ENCODE peak calls at places on chromosomes 4 and X, in nine cellular contexts. One of them, this sample, is unnamed.

GRCh38 chr4:115334736-115335411 is 221.5 kb upstream of the NDST4 start:
- DNase-seq in endothelial cell of umbilical vein: no peak
- DNase-seq in lower leg skin: no peak
- DNase-seq in testis: no peak
- DNase-seq in tibial nerve: no peak
- DNase-seq in GM12891: no peak
- DNase-seq in Peyer's patch: no peak
- DNase-seq in uterus: no peak
- DNase-seq in IMR-90: no peak
- DNase-seq in this sample: no peak

GRCh38 chr4:41172772-41173171 is 41.6 kb downstream of the APBB2 start:
- DNase-seq in tibial nerve: no peak
- DNase-seq in testis: no peak
- DNase-seq in endothelial cell of umbilical vein: no peak
- DNase-seq in lower leg skin: no peak
- DNase-seq in uterus: no peak
- DNase-seq in IMR-90: no peak
- DNase-seq in Peyer's patch: no peak
- DNase-seq in GM12891: no peak
- DNase-seq in this sample: no peak

GRCh38 chr4:12844111-12844510 is 640.0 kb downstream of the RAB28 start:
- DNase-seq in tibial nerve: no peak
- DNase-seq in lower leg skin: no peak
- DNase-seq in IMR-90: no peak
- DNase-seq in testis: no peak
- DNase-seq in GM12891: no peak
- DNase-seq in uterus: no peak
- DNase-seq in Peyer's patch: no peak
- DNase-seq in endothelial cell of umbilical vein: no peak
- DNase-seq in this sample: no peak

GRCh38 chrX:155148724-155149537 is 67.3 kb upstream of the VBP1 start:
- DNase-seq in IMR-90: peak; percentile 11
- DNase-seq in tibial nerve: peak; percentile 37
- DNase-seq in testis: peak; percentile 60
- DNase-seq in Peyer's patch: no peak
- DNase-seq in lower leg skin: no peak
- DNase-seq in uterus: no peak
- DNase-seq in GM12891: no peak
- DNase-seq in endothelial cell of umbilical vein: peak; percentile 20
- DNase-seq in this sample: peak; percentile 49

GRCh38 chrX:24301060-24301459 is 12.8 kb downstream of the SUPT20HL2 start:
- DNase-seq in testis: no peak
- DNase-seq in Peyer's patch: no peak
- DNase-seq in tibial nerve: no peak
- DNase-seq in endothelial cell of umbilical vein: no peak
- DNase-seq in uterus: no peak
- DNase-seq in lower leg skin: no peak
- DNase-seq in GM12891: no peak
- DNase-seq in IMR-90: no peak
- DNase-seq in this sample: no peak

GRCh38 chr4:61086357-61086756 is 113.8 kb upstream of the ADGRL3 start:
- DNase-seq in lower leg skin: no peak
- DNase-seq in uterus: no peak
- DNase-seq in endothelial cell of umbilical vein: no peak
- DNase-seq in GM12891: no peak
- DNase-seq in tibial nerve: no peak
- DNase-seq in Peyer's patch: no peak
- DNase-seq in testis: no peak
- DNase-seq in IMR-90: no peak
- DNase-seq in this sample: no peak

GRCh38 chr4:128483816-128484215 is 196.2 kb upstream of the PGRMC2 start:
- DNase-seq in lower leg skin: no peak
- DNase-seq in endothelial cell of umbilical vein: peak; percentile 44
- DNase-seq in tibial nerve: no peak
- DNase-seq in Peyer's patch: no peak
- DNase-seq in testis: no peak
- DNase-seq in IMR-90: peak; percentile 27
- DNase-seq in uterus: no peak
- DNase-seq in GM12891: no peak
- DNase-seq in this sample: no peak

GRCh38 chr4:86592553-86593249 is 1.4 kb upstream of the PTPN13 start:
- DNase-seq in endothelial cell of umbilical vein: no peak
- DNase-seq in lower leg skin: no peak
- DNase-seq in tibial nerve: no peak
- DNase-seq in IMR-90: peak; percentile 6
- DNase-seq in uterus: no peak
- DNase-seq in Peyer's patch: no peak
- DNase-seq in GM12891: no peak
- DNase-seq in testis: no peak
- DNase-seq in this sample: no peak

GRCh38 chr4:41095973-41096372 is 118.4 kb downstream of the APBB2 start:
- DNase-seq in Peyer's patch: no peak
- DNase-seq in IMR-90: peak; percentile 87
- DNase-seq in tibial nerve: no peak
- DNase-seq in GM12891: no peak
- DNase-seq in lower leg skin: no peak
- DNase-seq in testis: no peak
- DNase-seq in uterus: no peak
- DNase-seq in endothelial cell of umbilical vein: no peak
- DNase-seq in this sample: no peak

GRCh38 chrX:13194291-13195103 is 125.4 kb downstream of the ATXN3L start:
- DNase-seq in uterus: no peak
- DNase-seq in lower leg skin: peak; percentile 16
- DNase-seq in Peyer's patch: no peak
- DNase-seq in GM12891: no peak
- DNase-seq in tibial nerve: no peak
- DNase-seq in endothelial cell of umbilical vein: peak; percentile 63
- DNase-seq in testis: no peak
- DNase-seq in IMR-90: no peak
- DNase-seq in this sample: no peak

GRCh38 chrX:70755850-70756249 is 152.7 kb downstream of the TEX11 start:
- DNase-seq in GM12891: no peak
- DNase-seq in uterus: no peak
- DNase-seq in endothelial cell of umbilical vein: no peak
- DNase-seq in tibial nerve: no peak
- DNase-seq in testis: no peak
- DNase-seq in IMR-90: no peak
- DNase-seq in lower leg skin: no peak
- DNase-seq in Peyer's patch: peak; percentile 49
- DNase-seq in this sample: no peak

DNA sequence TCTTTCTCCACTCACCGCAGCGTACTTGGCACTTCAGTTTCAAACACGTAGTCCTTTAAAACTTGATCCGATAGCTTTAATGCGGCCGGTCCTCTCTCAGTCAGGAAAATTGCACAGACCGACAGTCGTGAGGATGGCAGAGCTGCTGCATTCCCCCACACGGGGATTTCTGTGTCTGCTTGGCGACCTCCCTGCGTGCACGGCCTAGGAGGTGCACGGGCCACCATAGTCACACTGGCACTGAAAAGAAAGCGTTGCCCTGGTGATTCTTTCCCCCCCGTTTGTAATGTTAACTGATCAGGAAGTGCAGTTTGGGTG is 10.3 kb downstream of the AKAP17A start:
- DNase-seq in lower leg skin: no peak
- DNase-seq in IMR-90: no peak
- DNase-seq in tibial nerve: no peak
- DNase-seq in GM12891: no peak
- DNase-seq in endothelial cell of umbilical vein: no peak
- DNase-seq in Peyer's patch: no peak
- DNase-seq in testis: no peak
- DNase-seq in uterus: no peak
- DNase-seq in this sample: no peak
- TF ChIP-seq POLR2A in lower leg skin: no peak
- TF ChIP-seq POLR2A in IMR-90: no peak
- TF ChIP-seq POLR2A in tibial nerve: no peak
- TF ChIP-seq POLR2A in GM12891: no peak
- TF ChIP-seq POLR2A in endothelial cell of umbilical vein: no peak
- TF ChIP-seq POLR2A in Peyer's patch: no peak
- TF ChIP-seq POLR2A in testis: no peak
- TF ChIP-seq POLR2A in uterus: no peak
- TF ChIP-seq POLR2A in this sample: no peak

DNA sequence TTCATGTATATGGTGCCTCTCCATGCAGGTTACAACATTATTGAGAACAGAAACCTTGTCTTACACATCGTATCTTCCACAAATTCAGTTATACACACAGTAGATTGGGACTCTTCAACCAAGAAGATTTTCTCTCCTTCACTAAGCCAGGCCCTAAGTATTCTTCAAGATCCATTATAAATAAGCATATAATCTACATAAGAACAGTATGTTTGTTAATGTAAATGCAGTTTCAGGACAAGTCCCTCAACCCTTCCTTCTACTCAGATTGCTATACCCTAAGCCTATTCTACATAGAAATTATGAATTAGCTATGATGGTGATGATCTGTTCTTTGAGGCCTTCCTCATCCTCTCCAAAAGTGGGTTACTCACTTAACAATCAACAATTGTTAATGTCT is 41.2 kb downstream of the COL4A6 start:
- DNase-seq in endothelial cell of umbilical vein: no peak
- DNase-seq in IMR-90: no peak
- DNase-seq in testis: no peak
- DNase-seq in uterus: no peak
- DNase-seq in Peyer's patch: no peak
- DNase-seq in lower leg skin: no peak
- DNase-seq in GM12891: no peak
- DNase-seq in tibial nerve: no peak
- DNase-seq in this sample: no peak
- TF ChIP-seq POLR2A in endothelial cell of umbilical vein: no peak
- TF ChIP-seq POLR2A in IMR-90: no peak
- TF ChIP-seq POLR2A in testis: no peak
- TF ChIP-seq POLR2A in uterus: no peak
- TF ChIP-seq POLR2A in Peyer's patch: no peak
- TF ChIP-seq POLR2A in lower leg skin: no peak
- TF ChIP-seq POLR2A in GM12891: no peak
- TF ChIP-seq POLR2A in tibial nerve: no peak
- TF ChIP-seq POLR2A in this sample: no peak

GRCh38 chr4:73344106-73344505 is 60.0 kb upstream of the ALB start:
- DNase-seq in tibial nerve: no peak
- DNase-seq in GM12891: no peak
- DNase-seq in Peyer's patch: no peak
- DNase-seq in lower leg skin: no peak
- DNase-seq in endothelial cell of umbilical vein: no peak
- DNase-seq in uterus: no peak
- DNase-seq in IMR-90: no peak
- DNase-seq in testis: no peak
- DNase-seq in this sample: no peak

GRCh38 chr4:73343432-73343831 is 60.7 kb upstream of the ALB start:
- DNase-seq in lower leg skin: no peak
- DNase-seq in Peyer's patch: no peak
- DNase-seq in GM12891: no peak
- DNase-seq in uterus: no peak
- DNase-seq in endothelial cell of umbilical vein: no peak
- DNase-seq in testis: no peak
- DNase-seq in IMR-90: no peak
- DNase-seq in tibial nerve: no peak
- DNase-seq in this sample: no peak

GRCh38 chr4:73347497-73347896 is 56.6 kb upstream of the ALB start:
- DNase-seq in endothelial cell of umbilical vein: no peak
- DNase-seq in testis: no peak
- DNase-seq in lower leg skin: no peak
- DNase-seq in GM12891: no peak
- DNase-seq in Peyer's patch: no peak
- DNase-seq in tibial nerve: no peak
- DNase-seq in uterus: no peak
- DNase-seq in IMR-90: no peak
- DNase-seq in this sample: no peak

GRCh38 chr4:73348185-73348584 is 55.9 kb upstream of the ALB start:
- DNase-seq in lower leg skin: no peak
- DNase-seq in Peyer's patch: no peak
- DNase-seq in IMR-90: no peak
- DNase-seq in endothelial cell of umbilical vein: no peak
- DNase-seq in testis: no peak
- DNase-seq in GM12891: no peak
- DNase-seq in uterus: no peak
- DNase-seq in tibial nerve: no peak
- DNase-seq in this sample: no peak

DNA sequence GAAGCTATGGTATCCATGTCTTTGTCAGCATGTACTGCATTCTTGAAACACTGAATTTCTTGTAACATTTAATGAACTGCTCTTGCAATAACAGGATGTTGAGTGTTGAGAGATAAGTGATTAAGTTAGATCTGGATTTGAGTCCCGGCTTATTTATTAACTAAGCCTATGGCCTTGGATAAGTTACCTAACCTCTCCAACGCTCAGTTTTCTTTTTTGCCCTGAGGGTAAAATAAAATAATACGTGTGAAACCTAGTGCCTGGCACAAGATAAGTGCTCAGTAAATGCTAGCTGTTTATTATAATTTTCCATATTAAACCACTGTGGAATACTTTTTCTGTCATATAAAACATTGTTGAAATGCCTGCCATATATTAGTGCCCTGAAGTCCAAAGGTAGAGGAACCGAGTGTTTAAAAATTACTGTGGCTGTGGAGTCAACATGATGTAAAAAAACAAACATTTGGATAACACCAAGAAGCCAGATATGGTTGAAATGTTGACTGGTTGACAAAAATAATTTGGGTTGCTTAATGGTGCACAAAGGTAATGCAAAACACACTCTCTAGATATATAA is 58.6 kb upstream of the ALB start:
- DNase-seq in uterus: no peak
- DNase-seq in testis: no peak
- DNase-seq in Peyer's patch: no peak
- DNase-seq in IMR-90: no peak
- DNase-seq in endothelial cell of umbilical vein: no peak
- DNase-seq in lower leg skin: no peak
- DNase-seq in tibial nerve: no peak
- DNase-seq in GM12891: no peak
- DNase-seq in this sample: no peak
- TF ChIP-seq POLR2A in uterus: no peak
- TF ChIP-seq POLR2A in testis: no peak
- TF ChIP-seq POLR2A in Peyer's patch: no peak
- TF ChIP-seq POLR2A in IMR-90: no peak
- TF ChIP-seq POLR2A in endothelial cell of umbilical vein: no peak
- TF ChIP-seq POLR2A in lower leg skin: no peak
- TF ChIP-seq POLR2A in tibial nerve: no peak
- TF ChIP-seq POLR2A in GM12891: no peak
- TF ChIP-seq POLR2A in this sample: no peak

GRCh38 chr4:145218251-145218650 is 37.9 kb upstream of the OTUD4 start:
- DNase-seq in Peyer's patch: no peak
- DNase-seq in uterus: no peak
- DNase-seq in endothelial cell of umbilical vein: no peak
- DNase-seq in GM12891: peak; percentile 7
- DNase-seq in IMR-90: no peak
- DNase-seq in testis: no peak
- DNase-seq in tibial nerve: no peak
- DNase-seq in lower leg skin: no peak
- DNase-seq in this sample: no peak

GRCh38 chr4:145217339-145217738 is 37.0 kb upstream of the OTUD4 start:
- DNase-seq in testis: no peak
- DNase-seq in GM12891: no peak
- DNase-seq in Peyer's patch: no peak
- DNase-seq in lower leg skin: no peak
- DNase-seq in tibial nerve: no peak
- DNase-seq in uterus: no peak
- DNase-seq in IMR-90: no peak
- DNase-seq in endothelial cell of umbilical vein: peak; percentile 10
- DNase-seq in this sample: no peak

GRCh38 chr4:145213245-145213644 is 32.9 kb upstream of the OTUD4 start:
- DNase-seq in GM12891: no peak
- DNase-seq in endothelial cell of umbilical vein: no peak
- DNase-seq in IMR-90: no peak
- DNase-seq in testis: no peak
- DNase-seq in tibial nerve: no peak
- DNase-seq in Peyer's patch: no peak
- DNase-seq in lower leg skin: no peak
- DNase-seq in uterus: no peak
- DNase-seq in this sample: no peak

GRCh38 chr4:145216532-145216931 is 36.1 kb upstream of the OTUD4 start:
- DNase-seq in GM12891: no peak
- DNase-seq in tibial nerve: no peak
- DNase-seq in Peyer's patch: no peak
- DNase-seq in endothelial cell of umbilical vein: peak; percentile 64
- DNase-seq in uterus: no peak
- DNase-seq in testis: no peak
- DNase-seq in IMR-90: peak; percentile 44
- DNase-seq in lower leg skin: no peak
- DNase-seq in this sample: peak; percentile 23
- TF ChIP-seq POLR2A in GM12891: no peak
- TF ChIP-seq POLR2A in tibial nerve: no peak
- TF ChIP-seq POLR2A in Peyer's patch: no peak
- TF ChIP-seq POLR2A in endothelial cell of umbilical vein: no peak
- TF ChIP-seq POLR2A in uterus: no peak
- TF ChIP-seq POLR2A in testis: no peak
- TF ChIP-seq POLR2A in IMR-90: no peak
- TF ChIP-seq POLR2A in lower leg skin: no peak
- TF ChIP-seq POLR2A in this sample: no peak

This sample was measured in erythroblast.